ENCODE peak calls at places on chromosomes 13 and 19, in seven cellular contexts. V, W, O, H, Z, K and A are unnamed samples.
A peak's percentile ranks its signal among the peaks of the same experiment; 100 is the strongest.

GRCh38 chr13:49148405-49148804 is 71.7 kb upstream of the MLNR start:
- DNase-seq in W (no peak), H (no peak), O (no peak), K (no peak), Z (no peak), V (no peak), A (no peak)

GRCh38 chr13:74068471-74068870 is 65.7 kb downstream of the KLF12 start:
- DNase-seq in V (no peak), K (no peak), W (no peak), O (no peak), Z (no peak), H (no peak), A (no peak)

GRCh38 chr13:32669030-32669646 is 82.9 kb downstream of the PDS5B start:
- DNase-seq in H (no peak), O (peak; percentile 22), K (no peak), Z (no peak), W (no peak), V (no peak), A (no peak)

GRCh38 chr13:93603043-93603442 is 376.4 kb downstream of the GPC6 start:
- DNase-seq in K (no peak), V (no peak), H (no peak), Z (no peak), W (peak; percentile 30), O (peak; percentile 80), A (no peak)

GRCh38 chr13:106513025-106513424 is 22.4 kb downstream of the EFNB2 start:
- DNase-seq in O (peak; percentile 29), W (no peak), V (no peak), K (no peak), H (no peak), Z (no peak), A (no peak)

GRCh38 chr19:54114340-54114826 is 1.1 kb downstream of the TFPT start:
- DNase-seq in O (peak; percentile 36), K (peak; percentile 37), H (no peak), W (no peak), V (no peak), Z (peak; percentile 34), A (peak; percentile 55)

GRCh38 chr13:19794552-19795143 is 11.9 kb upstream of the PSPC1 start:
- DNase-seq in W (no peak), V (no peak), O (no peak), Z (no peak), K (no peak), H (no peak), A (peak; percentile 72)

GRCh38 chr13:98503175-98504028 is 73.5 kb downstream of the STK24 start:
- DNase-seq in K (no peak), H (no peak), V (no peak), W (no peak), O (no peak), Z (no peak), A (no peak)

GRCh38 chr19:46494115-46494935 is 1.3 kb downstream of the PNMA8B start:
- DNase-seq in K (no peak), V (no peak), W (no peak), O (no peak), H (no peak), Z (peak; percentile 17), A (no peak)

GRCh38 chr19:13037161-13037560 is 41.9 kb downstream of the NFIX start:
- DNase-seq in V (no peak), H (no peak), Z (no peak), O (peak; percentile 74), W (no peak), K (no peak), A (no peak)

GRCh38 chr19:44093931-44094765 is at the start of gene ZNF224:
- DNase-seq in W (peak; percentile 71), O (peak; percentile 93), K (peak; percentile 95), Z (peak; percentile 87), H (peak; percentile 86), V (peak; percentile 51), A (peak; percentile 92)

GRCh38 chr13:72983085-72983768 is 75.6 kb upstream of the KLF5 start:
- DNase-seq in O (peak; percentile 25), W (peak; percentile 13), K (no peak), H (no peak), Z (no peak), V (no peak), A (peak; percentile 2)

GRCh38 chr13:24680258-24680920 is at the start of gene ATP12A:
- DNase-seq in O (no peak), H (no peak), W (no peak), Z (no peak), V (no peak), K (peak; percentile 24), A (peak; percentile 43)

GRCh38 chr19:49718991-49719390 is 28.1 kb downstream of the CPT1C start:
- DNase-seq in V (no peak), H (no peak), K (no peak), Z (no peak), W (no peak), O (no peak), A (no peak)

GRCh38 chr19:1290245-1290698 is 4.6 kb downstream of the EFNA2 start:
- DNase-seq in Z (no peak), H (no peak), V (no peak), O (no peak), W (no peak), K (no peak), A (no peak)

GRCh38 chr13:26377038-26377437 is 123.1 kb downstream of the CDK8 start:
- DNase-seq in H (no peak), W (no peak), K (no peak), O (peak; percentile 3), V (no peak), Z (no peak), A (peak; percentile 2)

GRCh38 chr19:19406878-19407639 is 1.6 kb downstream of the GATAD2A start:
- DNase-seq in W (no peak), O (peak; percentile 41), K (peak; percentile 41), H (no peak), Z (no peak), V (no peak), A (peak; percentile 34)

GRCh38 chr19:35353635-35354034 is 4.6 kb upstream of the FFAR3 start:
- DNase-seq in H (peak; percentile 17), O (no peak), Z (no peak), W (no peak), V (no peak), K (no peak), A (no peak)

GRCh38 chr19:18650048-18650435 is 13.2 kb downstream of the KLHL26 start:
- DNase-seq in O (peak; percentile 59), Z (peak; percentile 63), K (no peak), H (no peak), V (no peak), W (no peak), A (no peak)

GRCh38 chr13:33644607-33645543 is 173.1 kb upstream of the RFC3 start:
- DNase-seq in W (no peak), O (no peak), K (no peak), H (no peak), V (no peak), Z (no peak), A (no peak)

GRCh38 chr19:5436101-5436947 is 18.9 kb upstream of the ZNRF4 start:
- DNase-seq in O (peak; percentile 34), V (no peak), Z (no peak), W (peak; percentile 55), H (no peak), K (no peak), A (no peak)

GRCh38 chr13:99830931-99831330 is 140.6 kb downstream of the ZIC5 start:
- DNase-seq in Z (no peak), H (no peak), W (no peak), V (no peak), K (no peak), O (no peak), A (no peak)

GRCh38 chr19:46620716-46621115 is 4.2 kb downstream of the PTGIR start:
- DNase-seq in K (no peak), H (no peak), Z (no peak), W (no peak), V (no peak), O (peak; percentile 28), A (no peak)

GRCh38 chr13:27967203-27967735 is 1.8 kb downstream of the CDX2 start:
- DNase-seq in Z (no peak), H (no peak), W (no peak), O (no peak), K (no peak), V (no peak), A (no peak)

GRCh38 chr13:113584870-113585671 is 518 bp downstream of the TFDP1 start:
- DNase-seq in H (peak; percentile 35), K (no peak), V (no peak), W (no peak), Z (no peak), O (no peak), A (peak; percentile 0)

GRCh38 chr19:3234800-3235199 is 10.3 kb downstream of the CELF5 start:
- DNase-seq in W (no peak), K (no peak), Z (no peak), V (no peak), H (no peak), O (no peak), A (peak; percentile 26)
- TF ChIP-seq CTCF in W (peak; percentile 3), K (no peak), Z (no peak), V (no peak), H (no peak), O (peak; percentile 46), A (no peak)

DNA sequence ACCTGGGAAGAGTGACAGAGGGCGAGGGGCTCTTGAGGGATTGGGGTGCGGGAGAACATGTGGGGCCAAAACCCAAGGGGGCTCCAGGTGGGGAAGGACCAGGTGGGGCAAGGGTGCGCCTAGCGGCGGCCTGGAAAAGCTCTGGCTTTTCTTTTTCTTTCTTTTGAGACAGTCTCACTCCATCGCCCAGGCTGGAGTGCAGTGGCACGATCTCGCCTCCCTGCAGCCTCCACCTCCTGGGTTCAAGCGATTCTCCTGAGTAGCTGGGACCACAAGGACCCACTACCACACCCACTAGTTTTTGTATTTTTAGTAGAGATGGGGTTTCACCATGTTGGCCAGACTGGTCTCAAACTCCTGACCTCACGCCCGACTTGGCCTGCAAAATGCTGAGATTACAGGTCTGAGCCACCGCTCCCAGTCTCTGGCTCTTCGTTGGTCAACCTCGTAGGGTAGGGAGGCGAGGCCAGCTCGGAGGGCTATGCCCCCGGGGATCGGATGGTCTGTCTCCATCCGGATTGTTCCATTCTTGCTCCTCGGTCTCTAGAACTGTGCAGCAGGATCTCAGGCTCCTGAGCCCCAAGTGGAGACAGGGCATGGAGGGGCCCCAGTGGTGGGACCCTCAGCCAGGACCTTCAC is 3.7 kb downstream of the GADD45B start:
- DNase-seq in K (no peak), V (no peak), O (peak; percentile 51), Z (no peak), W (no peak), H (no peak), A (no peak)
- TF ChIP-seq CTCF in K (no peak), V (peak; percentile 29), O (peak; percentile 60), Z (no peak), W (no peak), H (no peak), A (no peak)

DNA sequence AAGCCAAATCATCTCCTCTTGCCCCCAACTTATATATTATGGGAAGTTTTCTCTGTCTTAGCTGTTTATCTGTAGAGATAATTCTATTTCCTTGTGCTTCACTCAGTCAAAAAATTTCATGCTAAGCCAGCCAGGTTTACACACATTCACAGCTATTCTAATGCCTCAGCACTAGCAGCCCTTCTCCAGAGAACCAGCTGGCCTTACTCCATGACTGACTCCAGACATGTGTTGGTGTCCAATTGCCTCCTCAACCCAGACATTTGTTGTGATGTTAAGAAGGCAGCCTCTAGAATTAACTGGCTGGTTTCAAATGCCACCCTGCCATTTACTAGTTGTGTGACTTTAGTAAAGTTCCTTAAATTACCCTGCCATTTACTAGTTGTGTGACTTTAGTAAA is 525.0 kb downstream of the LMO7 start:
- DNase-seq in W (no peak), V (no peak), K (no peak), Z (no peak), O (no peak), H (no peak), A (no peak)
- TF ChIP-seq CTCF in W (no peak), V (no peak), K (no peak), Z (no peak), O (no peak), H (no peak), A (no peak)

GRCh38 chr19:58218899-58219298 is 9.8 kb upstream of the ZNF544 start:
- DNase-seq in H (no peak), W (no peak), O (no peak), V (no peak), K (no peak), Z (no peak), A (no peak)
- TF ChIP-seq CTCF in H (no peak), W (no peak), O (peak; percentile 29), V (no peak), K (no peak), Z (no peak), A (no peak)